ENCODE peak calls at places on chromosome 12, in ten cellular contexts. V is AG04449; E is mesendoderm; I is NCI-H748 treated with DMSO at 0.1 percent for 48 hours; C is AG09319; O is NCI-H774; T is astrocyte of the spinal cord; N is T-helper 17 cell; W is activated CD4-positive, alpha-beta T cell treated with anti-CD3 and anti-CD28 coated beads, Interleukin-2, amount 10 ng/mL, durations not matched to agents 7 days and 5 days; P is LHCN-M2. K is an unnamed sample.

GRCh38 chr12:3313066-3313465 is 177.9 kb upstream of the PRMT8 start:
- DNase-seq in N (no peak), P (peak; percentile 62), I (no peak), O (no peak), T (peak; percentile 60), C (peak; percentile 67), W (no peak), V (peak; percentile 47), E (no peak), K (peak; percentile 58)

GRCh38 chr12:57657744-57658143 is 24.7 kb upstream of the B4GALNT1 start:
- DNase-seq in N (no peak), O (no peak), E (no peak), V (no peak), I (no peak), W (no peak), T (no peak), P (peak; percentile 10), C (no peak), K (peak; percentile 10)

GRCh38 chr12:121128908-121129704 is 3.6 kb upstream of the P2RX7 start:
- DNase-seq in V (no peak), O (peak; percentile 78), N (peak; percentile 61), W (peak; percentile 93), T (peak; percentile 10), I (no peak), P (peak; percentile 57), E (peak; percentile 50), C (no peak), K (peak; percentile 57)

GRCh38 chr12:93536766-93537515 is 35.5 kb upstream of the SOCS2 start:
- DNase-seq in W (no peak), C (no peak), O (no peak), E (no peak), N (no peak), I (no peak), V (no peak), T (no peak), P (no peak), K (no peak)

GRCh38 chr12:112401054-112401453 is 8.4 kb downstream of the RPL6 start:
- DNase-seq in I (no peak), W (no peak), V (no peak), E (no peak), O (no peak), T (no peak), P (no peak), C (no peak), N (no peak), K (no peak)

GRCh38 chr12:94140556-94140955 is 7.8 kb upstream of the PLXNC1 start:
- DNase-seq in P (no peak), T (no peak), N (peak; percentile 14), W (peak; percentile 56), I (peak; percentile 10), V (no peak), E (peak; percentile 75), C (no peak), O (peak; percentile 15), K (peak; percentile 41)

GRCh38 chr12:4046150-4046845 is 173.1 kb upstream of the PARP11 start:
- DNase-seq in V (no peak), E (no peak), T (no peak), N (no peak), I (no peak), W (no peak), O (no peak), P (no peak), C (no peak), K (no peak)

GRCh38 chr12:129052373-129052772 is 199.1 kb downstream of the GLT1D1 start:
- DNase-seq in P (no peak), V (no peak), E (no peak), W (no peak), C (no peak), N (no peak), O (no peak), T (no peak), I (no peak), K (no peak)

GRCh38 chr12:127343941-127344340 is 923.0 kb upstream of the TMEM132C start:
- DNase-seq in O (no peak), I (no peak), C (no peak), N (no peak), V (no peak), E (no peak), P (peak; percentile 38), W (no peak), T (peak; percentile 41), K (no peak)

GRCh38 chr12:52258335-52258901 is 16.0 kb upstream of the KRT86 start:
- DNase-seq in W (no peak), T (peak; percentile 17), E (peak; percentile 48), P (no peak), N (no peak), V (no peak), I (no peak), O (no peak), C (no peak), K (peak; percentile 47)

GRCh38 chr12:48038085-48038484 is 33.8 kb upstream of the COL2A1 start:
- DNase-seq in C (no peak), V (no peak), W (no peak), I (no peak), T (no peak), N (no peak), E (no peak), O (no peak), P (no peak), K (no peak)

K was measured in fibroblast of villous mesenchyme.